ENCODE peak calls at places on chromosomes 2 and 18, in nine cellular contexts. O is lower lobe of right lung; I is breast epithelium; E is left ventricle myocardium inferior; T is fibroblast of villous mesenchyme; V is OCI-LY7; W is cardiac fibroblast; M is A172; P is activated CD4-positive, alpha-beta T cell treated with anti-CD3 and anti-CD28 coated beads, Interleukin-2, amount 10 ng/mL, durations not matched to agents 24 days and 14 days. N is an unnamed sample.

GRCh38 chr2:128540670-128541069 is 222.0 kb upstream of the HS6ST1 start:
- DNase-seq in O (no peak), I (no peak), E (no peak), T (no peak), V (no peak), W (no peak), M (no peak), P (no peak), N (no peak)

GRCh38 chr2:232458051-232458660 is 2.2 kb downstream of the ALPI start:
- DNase-seq in O (peak), I (peak), E (no peak), T (no peak), V (no peak), W (no peak), M (no peak), P (no peak), N (no peak)

GRCh38 chr2:98478088-98478551 is 33.5 kb downstream of the INPP4A start:
- DNase-seq in O (no peak), I (no peak), E (no peak), T (no peak), V (no peak), W (no peak), M (no peak), P (no peak), N (no peak)

GRCh38 chr18:37019157-37019571 is 190.2 kb downstream of the KIAA1328 start:
- DNase-seq in O (no peak), I (no peak), E (no peak), T (peak), V (no peak), W (peak), M (no peak), P (no peak), N (no peak)

GRCh38 chr2:74291217-74291551 is 52.0 kb downstream of the SLC4A5 start:
- DNase-seq in O (no peak), I (no peak), E (no peak), T (no peak), V (no peak), W (no peak), M (no peak), P (no peak), N (no peak)

GRCh38 chr18:28113271-28114023 is 63.5 kb downstream of the CDH2 start:
- DNase-seq in O (no peak), I (no peak), E (no peak), T (no peak), V (no peak), W (peak), M (no peak), P (no peak), N (no peak)

GRCh38 chr2:134764164-134764563 is 45.4 kb upstream of the TMEM163 start:
- DNase-seq in O (no peak), I (no peak), E (no peak), T (no peak), V (no peak), W (peak), M (no peak), P (no peak), N (no peak)

GRCh38 chr2:230505162-230505561 is 89.2 kb downstream of the SP100 start:
- DNase-seq in O (no peak), I (no peak), E (no peak), T (no peak), V (peak), W (no peak), M (no peak), P (no peak), N (no peak)

GRCh38 chr2:134815741-134816140 is 22.7 kb upstream of the ACMSD start:
- DNase-seq in O (no peak), I (no peak), E (no peak), T (no peak), V (no peak), W (no peak), M (no peak), P (no peak), N (no peak)

GRCh38 chr18:60189840-60190239 is 182.7 kb downstream of the MC4R start:
- DNase-seq in O (no peak), I (no peak), E (no peak), T (no peak), V (no peak), W (no peak), M (no peak), P (no peak), N (no peak)

GRCh38 chr2:180872256-180872655 is 108.1 kb upstream of the UBE2E3 start:
- DNase-seq in O (no peak), I (no peak), E (no peak), T (peak), V (no peak), W (peak), M (no peak), P (no peak), N (no peak)

GRCh38 chr2:60534034-60534393 is 19.4 kb downstream of the BCL11A start:
- DNase-seq in O (no peak), I (no peak), E (no peak), T (no peak), V (no peak), W (no peak), M (no peak), P (no peak), N (no peak)